ENCODE peak calls at places on chromosomes 6 and 20, in six cellular contexts. S, W, Q, E, H and J are unnamed samples. For H3K9me3, the result is how much of the 10 kb centered on the place peaks cover.

GRCh38 chr20:48795058-48795457 is 32.7 kb downstream of the PREX1 start:
- DNase-seq in S (no peak), W (no peak), Q (no peak), E (no peak), H (no peak), J (no peak)

GRCh38 chr20:1177680-1178079 is 7.1 kb downstream of the TMEM74B start:
- DNase-seq in S (no peak), W (no peak), Q (peak), E (peak), H (no peak), J (no peak)

GRCh38 chr20:50859161-50859560 is 64.3 kb downstream of the BCAS4 start:
- DNase-seq in S (no peak), W (no peak), Q (no peak), E (no peak), H (no peak), J (no peak)

GRCh38 chr6:169935348-169935718 is 183.9 kb downstream of the ERMARD start:
- DNase-seq in S (no peak), W (no peak), Q (peak), E (no peak), H (no peak), J (no peak)

GRCh38 chr20:53834044-53834442 is 236.4 kb downstream of the BCAS1 start:
- DNase-seq in S (no peak), W (no peak), Q (peak), E (no peak), H (no peak), J (no peak)

GRCh38 chr6:168615837-168616236 is 174.9 kb downstream of the SMOC2 start:
- DNase-seq in S (no peak), W (no peak), Q (no peak), E (no peak), H (no peak), J (no peak)

GRCh38 chr6:110720066-110720465 is 95.2 kb downstream of the CDK19 start:
- DNase-seq in S (no peak), W (no peak), Q (peak), E (no peak), H (no peak), J (no peak)

GRCh38 chr6:34587325-34587724 is 31.2 kb upstream of the SPDEF start:
- DNase-seq in S (no peak), W (no peak), Q (no peak), E (no peak), H (no peak), J (no peak)

GRCh38 chr6:446418-447366 is 55.1 kb downstream of the IRF4 start:
- DNase-seq in S (peak), W (no peak), Q (peak), E (no peak), H (no peak), J (no peak)

GRCh38 chr6:150091466-150091865 is 22.5 kb upstream of the ULBP3 start:
- DNase-seq in S (no peak), W (no peak), Q (no peak), E (no peak), H (no peak), J (no peak)

GRCh38 chr6:157710604-157711003 is 112.4 kb upstream of the SNX9 start:
- DNase-seq in S (no peak), W (no peak), Q (no peak), E (no peak), H (no peak), J (no peak)

GRCh38 chr6:137518584-137518983 is 24.4 kb upstream of the OLIG3 start:
- DNase-seq in S (no peak), W (no peak), Q (no peak), E (no peak), H (no peak), J (no peak)

GRCh38 chr20:25360631-25361286 is 29.9 kb downstream of the ABHD12 start:
- DNase-seq in S (no peak), W (no peak), Q (no peak), E (no peak), H (no peak), J (no peak)

GRCh38 chr6:135087803-135088202 is 33.2 kb upstream of the HBS1L start:
- DNase-seq in S (peak), W (no peak), Q (no peak), E (no peak), H (no peak), J (no peak)

GRCh38 chr20:63587781-63588591 is 13.9 kb upstream of the HELZ2 start:
- DNase-seq in S (no peak), W (peak), Q (no peak), E (no peak), H (no peak), J (no peak)

GRCh38 chr6:17448165-17448564 is 54.8 kb downstream of the CAP2 start:
- DNase-seq in S (no peak), W (no peak), Q (no peak), E (no peak), H (no peak), J (no peak)

GRCh38 chr6:9862603-9863167 is 552.2 kb downstream of the TFAP2A start:
- DNase-seq in S (no peak), W (no peak), Q (no peak), E (no peak), H (no peak), J (no peak)
- H3K9me3 ChIP-seq in S (under half), W (under half), Q (under half), E (under half), H (under half), J (under half)

GRCh38 chr6:148657053-148657452 is 89.8 kb upstream of the UST start:
- DNase-seq in S (no peak), W (no peak), Q (peak), E (no peak), H (no peak), J (peak)
- H3K9me3 ChIP-seq in S (under half), W (under half), Q (under half), E (under half), H (under half), J (under half)

GRCh38 chr6:26653007-26653406 is 6.5 kb downstream of the ZNF322 start:
- DNase-seq in S (no peak), W (no peak), Q (no peak), E (no peak), H (no peak), J (no peak)
- H3K9me3 ChIP-seq in S (under half), W (under half), Q (under half), E (under half), H (under half), J (under half)

DNA sequence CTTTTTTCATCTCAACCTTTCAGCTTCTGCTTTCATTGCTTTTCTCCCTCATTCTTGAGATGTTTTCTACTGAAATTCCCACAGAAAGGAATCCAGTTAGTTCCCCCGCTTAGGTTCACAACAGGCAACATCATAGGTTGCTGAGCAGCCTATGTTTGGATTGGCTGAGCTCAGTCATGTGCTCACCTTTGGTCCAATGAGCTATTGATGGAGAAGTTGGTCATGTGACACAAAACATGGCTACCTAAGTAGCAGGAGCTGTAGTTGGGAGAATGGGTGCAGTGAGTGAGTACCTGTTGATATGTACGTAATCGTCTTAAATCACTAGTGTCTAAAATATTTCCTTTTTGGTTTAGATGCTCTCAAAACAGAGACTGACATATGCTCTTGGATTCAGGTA is 100.0 kb downstream of the SNAP25 start:
- DNase-seq in S (no peak), W (no peak), Q (no peak), E (no peak), H (no peak), J (no peak)
- H3K9me3 ChIP-seq in S (under half), W (under half), Q (under half), E (under half), H (under half), J (under half)

DNA sequence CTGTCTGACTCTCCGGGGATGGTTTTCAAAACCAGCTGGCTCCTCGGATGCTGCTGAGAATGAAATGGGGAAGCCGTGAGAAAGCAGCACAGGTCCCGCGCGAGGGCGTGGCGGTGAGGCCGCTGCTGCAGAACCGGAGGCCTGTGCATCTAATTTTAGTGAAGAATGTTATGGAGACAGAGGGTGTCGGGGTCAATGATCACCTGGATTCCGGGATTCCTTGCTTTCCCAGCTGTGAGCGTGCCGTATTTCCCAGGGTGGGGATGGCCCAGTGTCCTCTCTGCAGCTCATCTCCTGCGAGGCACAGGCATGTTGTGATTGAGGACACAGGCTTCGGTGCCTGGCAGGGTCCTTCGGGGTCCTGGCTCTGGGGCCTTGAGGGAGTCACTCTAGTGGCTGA is 348.0 kb downstream of the CDH4 start:
- DNase-seq in S (no peak), W (no peak), Q (no peak), E (no peak), H (no peak), J (no peak)
- H3K9me3 ChIP-seq in S (under half), W (under half), Q (under half), E (under half), H (under half), J (half or more)

GRCh38 chr6:22126910-22127309 is 169.9 kb downstream of the PRL start:
- DNase-seq in S (no peak), W (no peak), Q (no peak), E (no peak), H (no peak), J (no peak)
- H3K9me3 ChIP-seq in S (under half), W (under half), Q (under half), E (under half), H (under half), J (under half)

GRCh38 chr6:22010102-22010501 is 286.7 kb downstream of the PRL start:
- DNase-seq in S (no peak), W (no peak), Q (no peak), E (no peak), H (no peak), J (no peak)

GRCh38 chr6:22003219-22003779 is 293.5 kb downstream of the PRL start:
- DNase-seq in S (no peak), W (no peak), Q (no peak), E (no peak), H (no peak), J (no peak)

GRCh38 chr6:22006795-22007194 is 290.0 kb downstream of the PRL start:
- DNase-seq in S (no peak), W (no peak), Q (no peak), E (no peak), H (no peak), J (no peak)

GRCh38 chr6:22008248-22008836 is 288.5 kb downstream of the PRL start:
- DNase-seq in S (no peak), W (no peak), Q (no peak), E (no peak), H (no peak), J (no peak)

GRCh38 chr6:22007469-22007868 is 289.4 kb downstream of the PRL start:
- DNase-seq in S (no peak), W (no peak), Q (no peak), E (no peak), H (no peak), J (no peak)
- H3K9me3 ChIP-seq in S (under half), W (under half), Q (under half), E (under half), H (under half), J (under half)

DNA sequence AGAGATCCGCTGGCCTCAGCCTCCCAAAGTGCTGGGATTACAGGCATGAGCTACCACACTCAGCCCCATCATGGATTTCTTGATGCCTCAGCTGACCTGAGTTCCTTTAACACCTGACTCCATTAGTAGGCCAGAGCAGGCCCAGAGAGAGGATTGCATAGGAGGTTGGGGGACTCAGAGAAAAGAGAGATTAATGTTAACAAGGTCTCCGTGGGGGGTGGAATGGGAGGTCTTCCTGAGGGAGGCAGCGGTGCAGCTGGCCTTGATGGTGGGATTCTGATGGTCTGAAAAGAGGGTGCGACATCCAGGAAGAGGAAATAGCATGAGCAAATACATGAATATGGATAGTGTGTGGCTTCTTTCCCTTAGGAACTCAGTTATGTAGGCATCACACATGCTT is 9.9 kb downstream of the SGK2 start:
- DNase-seq in S (no peak), W (no peak), Q (no peak), E (peak), H (no peak), J (no peak)
- H3K9me3 ChIP-seq in S (under half), W (under half), Q (under half), E (under half), H (under half), J (under half)

GRCh38 chr6:106037060-106037459 is 49.1 kb upstream of the PRDM1 start:
- DNase-seq in S (no peak), W (no peak), Q (peak), E (no peak), H (no peak), J (no peak)

GRCh38 chr6:106035655-106036054 is 50.5 kb upstream of the PRDM1 start:
- DNase-seq in S (no peak), W (no peak), Q (no peak), E (no peak), H (no peak), J (no peak)

DNA sequence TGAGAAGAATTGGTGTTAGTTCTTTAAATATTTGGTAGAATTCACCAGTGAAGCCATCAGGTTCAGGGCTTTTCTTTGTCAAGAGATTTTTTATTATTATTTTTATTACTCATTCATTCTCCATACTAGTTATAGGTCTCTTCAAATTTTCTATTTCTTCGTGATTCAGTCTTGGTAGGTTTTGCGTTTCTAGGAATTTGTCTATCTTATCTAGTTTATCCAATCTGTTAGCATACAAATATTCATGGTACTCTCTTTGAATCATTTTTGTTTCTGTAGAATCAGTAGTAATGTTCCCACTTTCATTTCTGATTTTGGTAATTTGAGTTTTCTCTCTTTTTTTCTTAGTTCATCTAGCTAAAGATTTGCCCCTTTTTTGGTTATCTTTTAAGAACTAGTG is 52.3 kb upstream of the PRDM1 start:
- DNase-seq in S (no peak), W (no peak), Q (no peak), E (no peak), H (no peak), J (no peak)
- H3K9me3 ChIP-seq in S (under half), W (under half), Q (under half), E (under half), H (under half), J (under half)